ENCODE peak calls at places on chromosomes 3 and 15, in four cellular contexts. One of them, this sample, is unnamed.

GRCh38 chr3:76470285-76470684 is 569.6 kb upstream of the ROBO2 start:
- DNase-seq in transverse colon: no peak
- DNase-seq in IMR-90: peak; percentile 95
- DNase-seq in Peyer's patch: no peak
- DNase-seq in this sample: no peak

GRCh38 chr3:3177861-3178497 is 1.5 kb downstream of the CRBN start:
- DNase-seq in transverse colon: no peak
- DNase-seq in Peyer's patch: no peak
- DNase-seq in IMR-90: peak; percentile 12
- DNase-seq in this sample: no peak

GRCh38 chr15:89690276-89691218 is at the start of the genes PEX11A and WDR93:
- DNase-seq in IMR-90: peak; percentile 51
- DNase-seq in Peyer's patch: peak; percentile 95
- DNase-seq in transverse colon: peak; percentile 90
- DNase-seq in this sample: peak; percentile 90

GRCh38 chr3:119497824-119498187 is 541 bp upstream of the TIMMDC1 start:
- DNase-seq in Peyer's patch: peak; percentile 55
- DNase-seq in IMR-90: peak; percentile 21
- DNase-seq in transverse colon: peak; percentile 45
- DNase-seq in this sample: peak; percentile 46

GRCh38 chr3:162729686-162730085 is 1233.1 kb downstream of the OTOL1 start:
- DNase-seq in IMR-90: peak; percentile 76
- DNase-seq in transverse colon: no peak
- DNase-seq in Peyer's patch: no peak
- DNase-seq in this sample: no peak

GRCh38 chr3:14836049-14836468 is 17.3 kb downstream of the FGD5 start:
- DNase-seq in Peyer's patch: no peak
- DNase-seq in transverse colon: peak; percentile 38
- DNase-seq in IMR-90: no peak
- DNase-seq in this sample: peak; percentile 18

GRCh38 chr3:185318136-185318535 is 44.8 kb upstream of the MAP3K13 start:
- DNase-seq in transverse colon: no peak
- DNase-seq in IMR-90: peak; percentile 30
- DNase-seq in Peyer's patch: no peak
- DNase-seq in this sample: no peak

GRCh38 chr3:175224051-175224450 is 364.9 kb downstream of the NAALADL2 start:
- DNase-seq in IMR-90: no peak
- DNase-seq in Peyer's patch: no peak
- DNase-seq in transverse colon: no peak
- DNase-seq in this sample: peak; percentile 2

GRCh38 chr3:67018105-67018788 is 20.1 kb downstream of the KBTBD8 start:
- DNase-seq in IMR-90: no peak
- DNase-seq in transverse colon: peak; percentile 77
- DNase-seq in Peyer's patch: peak; percentile 61
- DNase-seq in this sample: peak; percentile 58

GRCh38 chr15:93466380-93466779 is 377.4 kb upstream of the RGMA start:
- DNase-seq in Peyer's patch: no peak
- DNase-seq in transverse colon: no peak
- DNase-seq in IMR-90: no peak
- DNase-seq in this sample: no peak

GRCh38 chr3:31181661-31182060 is 287.2 kb upstream of the GADL1 start:
- DNase-seq in transverse colon: no peak
- DNase-seq in Peyer's patch: no peak
- DNase-seq in IMR-90: no peak
- DNase-seq in this sample: no peak
- TF ChIP-seq POLR2A in transverse colon: no peak
- TF ChIP-seq POLR2A in Peyer's patch: no peak
- TF ChIP-seq POLR2A in IMR-90: no peak
- TF ChIP-seq POLR2A in this sample: no peak

GRCh38 chr3:53880396-53881345 is 1.3 kb downstream of the ACTR8 start:
- DNase-seq in Peyer's patch: no peak
- DNase-seq in IMR-90: peak; percentile 42
- DNase-seq in transverse colon: no peak
- DNase-seq in this sample: no peak
- H3K36me3 ChIP-seq in Peyer's patch: peaks cover 60% of the 10 kb centered on the region
- H3K36me3 ChIP-seq in IMR-90: peaks cover 25% of the 10 kb centered on the region
- H3K36me3 ChIP-seq in transverse colon: no peaks in the 10 kb centered on the region
- H3K36me3 ChIP-seq in this sample: peaks cover 59% of the 10 kb centered on the region

DNA sequence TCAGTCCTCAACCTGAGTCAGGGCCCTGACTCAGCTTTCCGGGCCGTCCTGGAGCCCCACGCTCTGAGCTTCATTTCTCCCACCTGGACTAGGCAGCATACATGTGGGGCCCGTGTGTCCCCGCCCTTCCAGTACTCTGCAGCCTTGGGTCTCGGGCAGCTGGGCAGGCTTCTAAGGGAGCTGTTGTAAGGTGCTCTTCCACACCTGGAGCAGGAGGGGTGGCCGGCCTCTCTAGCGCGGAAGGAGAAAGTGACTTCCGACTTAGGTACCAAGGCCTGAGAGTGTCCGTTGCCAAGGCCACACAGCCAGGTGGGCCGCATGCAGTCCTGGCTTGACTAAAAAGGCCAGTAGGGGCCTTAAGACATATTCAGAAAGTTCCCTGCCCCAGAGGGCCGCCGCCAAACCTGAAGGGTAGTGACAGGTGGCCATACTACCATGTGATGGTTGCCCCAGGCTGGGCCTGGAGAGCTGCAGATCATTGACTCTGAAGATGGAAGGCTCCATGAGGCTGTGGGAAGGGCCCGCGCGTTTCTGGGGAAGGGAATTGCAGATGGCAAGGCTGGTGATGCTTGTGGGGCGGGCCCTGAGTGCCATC is 9.4 kb upstream of the SEMA3B start:
- DNase-seq in Peyer's patch: no peak
- DNase-seq in IMR-90: no peak
- DNase-seq in transverse colon: no peak
- DNase-seq in this sample: no peak
- H3K4me3 ChIP-seq in Peyer's patch: no peak overlapping the region
- H3K4me3 ChIP-seq in IMR-90: no peak overlapping the region
- H3K4me3 ChIP-seq in transverse colon: no peak overlapping the region
- H3K4me3 ChIP-seq in this sample: peak overlapping the region; percentile 72

DNA sequence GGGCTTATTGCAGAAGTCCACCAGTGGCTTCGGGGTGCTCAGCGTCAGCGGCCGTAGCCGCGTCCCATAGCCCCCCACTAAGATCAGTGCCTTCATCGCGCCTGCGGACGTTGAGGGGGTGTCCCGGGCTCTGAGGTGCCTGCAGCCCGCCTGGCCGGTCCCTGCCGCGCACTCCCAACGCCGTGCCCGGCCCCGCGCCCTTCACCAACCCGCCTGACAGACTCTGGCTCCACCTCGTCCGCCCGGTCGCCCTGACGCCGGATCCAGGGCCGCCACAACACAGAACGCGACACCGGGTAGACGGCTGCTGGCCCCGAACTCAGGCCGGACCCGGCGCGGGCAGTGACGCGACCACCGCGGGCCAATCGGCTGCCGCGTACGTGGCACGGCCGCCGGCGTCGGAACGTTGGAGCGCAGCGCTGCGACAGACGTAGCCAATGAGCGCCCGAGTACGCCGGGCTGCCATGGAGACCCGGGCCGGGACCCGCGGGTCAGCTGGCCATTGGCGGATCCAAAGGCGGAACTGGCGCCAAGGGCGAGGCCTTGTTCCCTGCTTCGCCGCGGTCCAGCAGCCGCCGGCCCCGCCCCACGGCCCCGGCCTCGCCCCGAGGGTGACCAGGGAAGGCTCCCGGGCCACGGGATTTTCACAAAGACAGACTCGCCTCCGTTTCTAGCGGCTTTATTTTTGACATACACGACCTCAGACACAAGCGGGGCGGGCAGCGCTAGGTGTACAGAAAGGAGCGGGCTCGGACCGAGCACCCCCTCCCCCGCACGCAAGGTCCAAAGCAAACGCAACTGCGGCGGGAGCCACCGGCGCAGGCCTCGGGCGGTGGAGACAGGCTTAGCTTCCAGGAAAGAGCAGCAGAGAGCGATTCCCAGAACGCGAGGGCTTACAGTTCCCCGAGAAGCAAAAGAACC is at the start of gene GMPPB:
- DNase-seq in Peyer's patch: peak; percentile 99
- DNase-seq in transverse colon: peak; percentile 98
- DNase-seq in IMR-90: peak; percentile 95
- DNase-seq in this sample: peak; percentile 99
- TF ChIP-seq POLR2A in Peyer's patch: peak; percentile 61
- TF ChIP-seq POLR2A in transverse colon: peak; percentile 91
- TF ChIP-seq POLR2A in IMR-90: peak; percentile 82
- TF ChIP-seq POLR2A in this sample: peak; percentile 40

GRCh38 chr3:8538223-8538622 is 36.6 kb downstream of the LMCD1 start:
- DNase-seq in IMR-90: no peak
- DNase-seq in transverse colon: no peak
- DNase-seq in Peyer's patch: no peak
- DNase-seq in this sample: no peak
- H3K36me3 ChIP-seq in IMR-90: peaks cover 26% of the 10 kb centered on the region
- H3K36me3 ChIP-seq in transverse colon: no peaks in the 10 kb centered on the region
- H3K36me3 ChIP-seq in Peyer's patch: peaks cover 8% of the 10 kb centered on the region
- H3K36me3 ChIP-seq in this sample: peaks cover 11% of the 10 kb centered on the region

DNA sequence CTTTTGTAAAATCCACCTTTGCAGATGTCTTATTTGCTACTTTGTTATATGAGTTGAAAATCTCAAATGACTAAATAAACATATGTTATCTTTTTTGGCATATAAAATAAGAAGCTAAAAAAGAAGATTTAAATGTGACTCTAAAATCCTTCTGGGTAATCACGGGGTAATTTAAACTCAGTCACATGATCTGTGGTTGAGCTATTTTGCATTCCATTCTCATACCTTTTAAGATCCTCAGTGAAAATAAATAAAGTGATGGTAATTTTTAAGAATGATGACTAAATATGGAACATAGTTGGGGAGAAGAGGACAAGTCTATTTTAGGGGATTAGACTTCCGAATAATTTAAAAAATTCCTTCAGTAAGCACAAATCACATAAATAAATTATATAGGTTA is 1076.8 kb downstream of the TUSC7 start:
- DNase-seq in transverse colon: no peak
- DNase-seq in Peyer's patch: no peak
- DNase-seq in IMR-90: peak; percentile 47
- DNase-seq in this sample: no peak
- H3K4me3 ChIP-seq in transverse colon: no peak overlapping the region
- H3K4me3 ChIP-seq in Peyer's patch: no peak overlapping the region
- H3K4me3 ChIP-seq in IMR-90: no peak overlapping the region
- H3K4me3 ChIP-seq in this sample: no peak overlapping the region

GRCh38 chr15:85582719-85583089 is 202.3 kb downstream of the AKAP13 start:
- DNase-seq in transverse colon: peak; percentile 75
- DNase-seq in IMR-90: peak; percentile 46
- DNase-seq in Peyer's patch: peak; percentile 61
- DNase-seq in this sample: peak; percentile 48

GRCh38 chr15:85582076-85582718 is 201.8 kb downstream of the AKAP13 start:
- DNase-seq in IMR-90: peak; percentile 24
- DNase-seq in transverse colon: peak; percentile 57
- DNase-seq in Peyer's patch: no peak
- DNase-seq in this sample: peak; percentile 62

GRCh38 chr15:85587707-85588441 is 206.9 kb downstream of the KLHL25 start:
- DNase-seq in Peyer's patch: no peak
- DNase-seq in transverse colon: no peak
- DNase-seq in IMR-90: peak; percentile 82
- DNase-seq in this sample: peak; percentile 70

GRCh38 chr15:85583404-85584390 is 203.3 kb downstream of the AKAP13 start:
- DNase-seq in IMR-90: peak; percentile 68
- DNase-seq in Peyer's patch: no peak
- DNase-seq in transverse colon: peak; percentile 65
- DNase-seq in this sample: peak; percentile 70

GRCh38 chr15:85584791-85585360 is 204.5 kb downstream of the AKAP13 start:
- DNase-seq in Peyer's patch: no peak
- DNase-seq in transverse colon: no peak
- DNase-seq in IMR-90: no peak
- DNase-seq in this sample: no peak
- TF ChIP-seq POLR2A in Peyer's patch: no peak
- TF ChIP-seq POLR2A in transverse colon: no peak
- TF ChIP-seq POLR2A in IMR-90: no peak
- TF ChIP-seq POLR2A in this sample: no peak